ENCODE peak calls at places on chromosomes 3 and 15, in six cellular contexts. One of them, this sample, is unnamed.

GRCh38 chr3:42665050-42665878 is 11.8 kb downstream of the ZBTB47 start:
- DNase-seq in dorsolateral prefrontal cortex: no peak
- DNase-seq in adrenal gland: peak; percentile 15
- DNase-seq in cardiac fibroblast: no peak
- DNase-seq in HFFc6: no peak
- DNase-seq in nephron progenitor cell: no peak
- DNase-seq in this sample: no peak

GRCh38 chr3:168865022-168865551 is 769.4 kb upstream of the GOLIM4 start:
- DNase-seq in dorsolateral prefrontal cortex: no peak
- DNase-seq in adrenal gland: no peak
- DNase-seq in cardiac fibroblast: peak; percentile 64
- DNase-seq in HFFc6: peak; percentile 21
- DNase-seq in nephron progenitor cell: peak; percentile 8
- DNase-seq in this sample: peak; percentile 21

GRCh38 chr3:76039431-76039830 is 254.1 kb upstream of the ZNF717 start:
- DNase-seq in dorsolateral prefrontal cortex: no peak
- DNase-seq in adrenal gland: no peak
- DNase-seq in cardiac fibroblast: no peak
- DNase-seq in HFFc6: no peak
- DNase-seq in nephron progenitor cell: no peak
- DNase-seq in this sample: no peak

GRCh38 chr15:99963096-99963825 is 230.0 kb upstream of the LYSMD4 start:
- DNase-seq in dorsolateral prefrontal cortex: no peak
- DNase-seq in adrenal gland: peak; percentile 15
- DNase-seq in cardiac fibroblast: peak; percentile 67
- DNase-seq in HFFc6: no peak
- DNase-seq in nephron progenitor cell: no peak
- DNase-seq in this sample: no peak

GRCh38 chr3:156180077-156180476 is 59.7 kb downstream of the KCNAB1 start:
- DNase-seq in dorsolateral prefrontal cortex: no peak
- DNase-seq in adrenal gland: no peak
- DNase-seq in cardiac fibroblast: peak; percentile 21
- DNase-seq in HFFc6: no peak
- DNase-seq in nephron progenitor cell: no peak
- DNase-seq in this sample: no peak

GRCh38 chr15:24763891-24764290 is 88.3 kb downstream of the NPAP1 start:
- DNase-seq in dorsolateral prefrontal cortex: no peak
- DNase-seq in adrenal gland: no peak
- DNase-seq in cardiac fibroblast: no peak
- DNase-seq in HFFc6: no peak
- DNase-seq in nephron progenitor cell: no peak
- DNase-seq in this sample: no peak

GRCh38 chr15:31799711-31800321 is 230.5 kb upstream of the CHRNA7 start:
- DNase-seq in dorsolateral prefrontal cortex: no peak
- DNase-seq in adrenal gland: no peak
- DNase-seq in cardiac fibroblast: no peak
- DNase-seq in HFFc6: no peak
- DNase-seq in nephron progenitor cell: no peak
- DNase-seq in this sample: no peak

GRCh38 chr3:20043398-20043797 is 3.2 kb downstream of the KAT2B start:
- DNase-seq in dorsolateral prefrontal cortex: peak; percentile 53
- DNase-seq in adrenal gland: peak; percentile 75
- DNase-seq in cardiac fibroblast: peak; percentile 60
- DNase-seq in HFFc6: no peak
- DNase-seq in nephron progenitor cell: no peak
- DNase-seq in this sample: no peak

GRCh38 chr3:72847751-72848702 is at the start of gene SHQ1:
- DNase-seq in dorsolateral prefrontal cortex: peak; percentile 93
- DNase-seq in adrenal gland: peak; percentile 96
- DNase-seq in cardiac fibroblast: peak; percentile 95
- DNase-seq in HFFc6: peak; percentile 92
- DNase-seq in nephron progenitor cell: peak; percentile 93
- DNase-seq in this sample: peak; percentile 91

GRCh38 chr15:40584191-40584590 is 9.9 kb upstream of the KNL1 start:
- DNase-seq in dorsolateral prefrontal cortex: no peak
- DNase-seq in adrenal gland: no peak
- DNase-seq in cardiac fibroblast: no peak
- DNase-seq in HFFc6: no peak
- DNase-seq in nephron progenitor cell: no peak
- DNase-seq in this sample: no peak

GRCh38 chr3:120682095-120682681 is at the start of gene HGD:
- DNase-seq in dorsolateral prefrontal cortex: no peak
- DNase-seq in adrenal gland: no peak
- DNase-seq in cardiac fibroblast: no peak
- DNase-seq in HFFc6: no peak
- DNase-seq in nephron progenitor cell: no peak
- DNase-seq in this sample: no peak

GRCh38 chr15:70259030-70259424 is 161.3 kb upstream of the TLE3 start:
- DNase-seq in dorsolateral prefrontal cortex: no peak
- DNase-seq in adrenal gland: peak; percentile 48
- DNase-seq in cardiac fibroblast: peak; percentile 73
- DNase-seq in HFFc6: peak; percentile 50
- DNase-seq in nephron progenitor cell: peak; percentile 45
- DNase-seq in this sample: no peak

GRCh38 chr3:181417748-181418147 is 294.0 kb upstream of the SOX2 start:
- DNase-seq in dorsolateral prefrontal cortex: peak; percentile 32
- DNase-seq in adrenal gland: no peak
- DNase-seq in cardiac fibroblast: no peak
- DNase-seq in HFFc6: no peak
- DNase-seq in nephron progenitor cell: peak; percentile 20
- DNase-seq in this sample: peak; percentile 18

GRCh38 chr3:84128024-84128423 is 830.8 kb upstream of the CADM2 start:
- DNase-seq in dorsolateral prefrontal cortex: no peak
- DNase-seq in adrenal gland: no peak
- DNase-seq in cardiac fibroblast: no peak
- DNase-seq in HFFc6: no peak
- DNase-seq in nephron progenitor cell: no peak
- DNase-seq in this sample: no peak

GRCh38 chr15:39094116-39094515 is 486.8 kb upstream of the THBS1 start:
- DNase-seq in dorsolateral prefrontal cortex: no peak
- DNase-seq in adrenal gland: no peak
- DNase-seq in cardiac fibroblast: no peak
- DNase-seq in HFFc6: no peak
- DNase-seq in nephron progenitor cell: no peak
- DNase-seq in this sample: no peak

GRCh38 chr3:150077581-150078247 is 107.0 kb upstream of the PFN2 start:
- DNase-seq in dorsolateral prefrontal cortex: no peak
- DNase-seq in adrenal gland: no peak
- DNase-seq in cardiac fibroblast: peak; percentile 58
- DNase-seq in HFFc6: no peak
- DNase-seq in nephron progenitor cell: no peak
- DNase-seq in this sample: no peak

GRCh38 chr3:12973827-12974226 is 99.4 kb downstream of the IQSEC1 start:
- DNase-seq in dorsolateral prefrontal cortex: no peak
- DNase-seq in adrenal gland: no peak
- DNase-seq in cardiac fibroblast: no peak
- DNase-seq in HFFc6: no peak
- DNase-seq in nephron progenitor cell: no peak
- DNase-seq in this sample: no peak

GRCh38 chr3:134650431-134651346 is at the start of gene KY:
- DNase-seq in dorsolateral prefrontal cortex: peak; percentile 57
- DNase-seq in adrenal gland: peak; percentile 63
- DNase-seq in cardiac fibroblast: peak; percentile 59
- DNase-seq in HFFc6: no peak
- DNase-seq in nephron progenitor cell: peak; percentile 77
- DNase-seq in this sample: peak; percentile 52

GRCh38 chr3:111454551-111454950 is 87.4 kb upstream of the CD96 start:
- DNase-seq in dorsolateral prefrontal cortex: no peak
- DNase-seq in adrenal gland: no peak
- DNase-seq in cardiac fibroblast: no peak
- DNase-seq in HFFc6: no peak
- DNase-seq in nephron progenitor cell: no peak
- DNase-seq in this sample: no peak

GRCh38 chr15:25710184-25710583 is 152.9 kb downstream of the ATP10A start:
- DNase-seq in dorsolateral prefrontal cortex: no peak
- DNase-seq in adrenal gland: peak; percentile 51
- DNase-seq in cardiac fibroblast: peak; percentile 28
- DNase-seq in HFFc6: no peak
- DNase-seq in nephron progenitor cell: peak; percentile 75
- DNase-seq in this sample: peak; percentile 82

GRCh38 chr3:40021338-40021737 is 211.9 kb downstream of the MYRIP start:
- DNase-seq in dorsolateral prefrontal cortex: no peak
- DNase-seq in adrenal gland: no peak
- DNase-seq in cardiac fibroblast: no peak
- DNase-seq in HFFc6: no peak
- DNase-seq in nephron progenitor cell: no peak
- DNase-seq in this sample: no peak

GRCh38 chr3:119289371-119289770 is 4.8 kb upstream of the ARHGAP31 start:
- DNase-seq in dorsolateral prefrontal cortex: no peak
- DNase-seq in adrenal gland: no peak
- DNase-seq in cardiac fibroblast: no peak
- DNase-seq in HFFc6: no peak
- DNase-seq in nephron progenitor cell: no peak
- DNase-seq in this sample: no peak

GRCh38 chr15:101499863-101500713 is 10.6 kb upstream of the PCSK6 start:
- DNase-seq in dorsolateral prefrontal cortex: peak; percentile 72
- DNase-seq in adrenal gland: peak; percentile 82
- DNase-seq in cardiac fibroblast: no peak
- DNase-seq in HFFc6: no peak
- DNase-seq in nephron progenitor cell: no peak
- DNase-seq in this sample: no peak

GRCh38 chr15:63797901-63798300 is 35.8 kb downstream of the HERC1 start:
- DNase-seq in dorsolateral prefrontal cortex: no peak
- DNase-seq in adrenal gland: no peak
- DNase-seq in cardiac fibroblast: no peak
- DNase-seq in HFFc6: no peak
- DNase-seq in nephron progenitor cell: no peak
- DNase-seq in this sample: no peak

GRCh38 chr3:142273501-142273900 is 48.1 kb upstream of the GK5 start:
- DNase-seq in dorsolateral prefrontal cortex: peak; percentile 41
- DNase-seq in adrenal gland: no peak
- DNase-seq in cardiac fibroblast: no peak
- DNase-seq in HFFc6: no peak
- DNase-seq in nephron progenitor cell: no peak
- DNase-seq in this sample: no peak

GRCh38 chr3:179148446-179149238 is 485 bp downstream of the PIK3CA start:
- DNase-seq in dorsolateral prefrontal cortex: peak; percentile 40
- DNase-seq in adrenal gland: peak; percentile 50
- DNase-seq in cardiac fibroblast: peak; percentile 48
- DNase-seq in HFFc6: peak; percentile 10
- DNase-seq in nephron progenitor cell: peak; percentile 66
- DNase-seq in this sample: peak; percentile 52

GRCh38 chr15:46260937-46261336 is 626.1 kb downstream of the SQOR start:
- DNase-seq in dorsolateral prefrontal cortex: no peak
- DNase-seq in adrenal gland: no peak
- DNase-seq in cardiac fibroblast: no peak
- DNase-seq in HFFc6: no peak
- DNase-seq in nephron progenitor cell: no peak
- DNase-seq in this sample: no peak

GRCh38 chr3:46442591-46443530 is 21.8 kb downstream of the LTF start:
- DNase-seq in dorsolateral prefrontal cortex: no peak
- DNase-seq in adrenal gland: no peak
- DNase-seq in cardiac fibroblast: no peak
- DNase-seq in HFFc6: peak; percentile 36
- DNase-seq in nephron progenitor cell: peak; percentile 31
- DNase-seq in this sample: peak; percentile 47
- TF ChIP-seq CTCF in dorsolateral prefrontal cortex: no peak
- TF ChIP-seq CTCF in adrenal gland: peak; percentile 58
- TF ChIP-seq CTCF in cardiac fibroblast: peak; percentile 59
- TF ChIP-seq CTCF in HFFc6: peak; percentile 78
- TF ChIP-seq CTCF in nephron progenitor cell: peak; percentile 48
- TF ChIP-seq CTCF in this sample: peak; percentile 55

GRCh38 chr15:78808550-78808949 is 2.7 kb downstream of the ADAMTS7 start:
- DNase-seq in dorsolateral prefrontal cortex: no peak
- DNase-seq in adrenal gland: no peak
- DNase-seq in cardiac fibroblast: peak; percentile 52
- DNase-seq in HFFc6: peak; percentile 27
- DNase-seq in nephron progenitor cell: no peak
- DNase-seq in this sample: no peak
- TF ChIP-seq CTCF in dorsolateral prefrontal cortex: no peak
- TF ChIP-seq CTCF in adrenal gland: peak; percentile 45
- TF ChIP-seq CTCF in cardiac fibroblast: peak; percentile 69
- TF ChIP-seq CTCF in HFFc6: peak; percentile 75
- TF ChIP-seq CTCF in nephron progenitor cell: peak; percentile 42
- TF ChIP-seq CTCF in this sample: peak; percentile 62

GRCh38 chr3:48190911-48191310 is 2.7 kb upstream of the CDC25A start:
- DNase-seq in dorsolateral prefrontal cortex: no peak
- DNase-seq in adrenal gland: no peak
- DNase-seq in cardiac fibroblast: no peak
- DNase-seq in HFFc6: no peak
- DNase-seq in nephron progenitor cell: no peak
- DNase-seq in this sample: no peak
- TF ChIP-seq CTCF in dorsolateral prefrontal cortex: no peak
- TF ChIP-seq CTCF in adrenal gland: no peak
- TF ChIP-seq CTCF in cardiac fibroblast: no peak
- TF ChIP-seq CTCF in HFFc6: no peak
- TF ChIP-seq CTCF in nephron progenitor cell: no peak
- TF ChIP-seq CTCF in this sample: no peak

GRCh38 chr3:152474585-152474984 is 205.9 kb downstream of the MBNL1 start:
- DNase-seq in dorsolateral prefrontal cortex: no peak
- DNase-seq in adrenal gland: no peak
- DNase-seq in cardiac fibroblast: peak; percentile 92
- DNase-seq in HFFc6: peak; percentile 63
- DNase-seq in nephron progenitor cell: no peak
- DNase-seq in this sample: peak; percentile 43
- TF ChIP-seq CTCF in dorsolateral prefrontal cortex: peak; percentile 70
- TF ChIP-seq CTCF in adrenal gland: peak; percentile 57
- TF ChIP-seq CTCF in cardiac fibroblast: peak; percentile 68
- TF ChIP-seq CTCF in HFFc6: peak; percentile 72
- TF ChIP-seq CTCF in nephron progenitor cell: peak; percentile 24
- TF ChIP-seq CTCF in this sample: peak; percentile 40

DNA sequence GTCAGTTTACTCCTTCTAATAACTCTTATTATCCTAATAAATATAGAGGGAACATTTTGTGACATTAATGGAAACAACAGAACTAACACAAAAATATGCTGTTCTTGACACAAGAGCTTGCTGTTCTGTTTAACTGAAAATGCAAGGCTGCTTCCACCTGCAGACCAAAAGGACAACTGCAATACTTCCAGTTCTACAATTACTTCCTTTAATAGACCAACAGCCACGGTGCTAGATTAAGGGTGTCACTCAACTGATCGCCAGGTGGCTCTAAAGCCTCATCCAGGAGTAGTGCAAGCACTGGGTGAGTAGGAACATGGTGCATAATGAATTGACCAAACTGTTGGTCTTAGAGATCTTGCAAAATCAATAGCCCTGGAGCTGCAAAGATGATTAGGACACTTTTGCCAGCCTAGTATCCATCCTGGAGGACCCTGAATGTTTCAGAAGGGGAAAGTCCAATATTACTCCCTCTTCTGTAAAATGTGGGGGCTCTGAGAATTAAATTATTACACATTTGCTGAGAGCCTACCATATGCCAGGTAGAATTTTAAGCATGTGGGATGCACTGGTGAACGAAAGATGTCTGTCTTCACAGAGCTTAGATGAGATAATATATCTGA is 3.6 kb upstream of the CLDN16 start:
- DNase-seq in dorsolateral prefrontal cortex: no peak
- DNase-seq in adrenal gland: peak; percentile 36
- DNase-seq in cardiac fibroblast: peak; percentile 63
- DNase-seq in HFFc6: peak; percentile 49
- DNase-seq in nephron progenitor cell: no peak
- DNase-seq in this sample: no peak
- TF ChIP-seq CTCF in dorsolateral prefrontal cortex: peak; percentile 24
- TF ChIP-seq CTCF in adrenal gland: peak; percentile 60
- TF ChIP-seq CTCF in cardiac fibroblast: peak; percentile 68
- TF ChIP-seq CTCF in HFFc6: peak; percentile 71
- TF ChIP-seq CTCF in nephron progenitor cell: no peak
- TF ChIP-seq CTCF in this sample: no peak